ENCODE peak calls at places on chromosomes 13 and 19, in nine cellular contexts. L, P, X, K, C, A, N, F and B are unnamed samples.
A peak's percentile ranks its signal among the peaks of the same experiment; 100 is the strongest.

GRCh38 chr19:1163934-1164683 is 10.0 kb downstream of the SBNO2 start:
- DNase-seq in L (no peak), P (no peak), X (no peak), K (no peak), C (peak; percentile 60), A (no peak), N (no peak), F (no peak), B (no peak)

GRCh38 chr13:26272621-26273020 is 18.7 kb downstream of the CDK8 start:
- DNase-seq in L (no peak), P (no peak), X (no peak), K (no peak), C (no peak), A (no peak), N (no peak), F (no peak), B (no peak)

GRCh38 chr19:6272411-6272791 is 7.4 kb downstream of the MLLT1 start:
- DNase-seq in L (no peak), P (no peak), X (no peak), K (no peak), C (no peak), A (no peak), N (no peak), F (no peak), B (peak; percentile 44)

GRCh38 chr19:2199215-2199614 is 35.5 kb downstream of the DOT1L start:
- DNase-seq in L (no peak), P (peak; percentile 23), X (no peak), K (peak; percentile 95), C (no peak), A (no peak), N (no peak), F (no peak), B (peak; percentile 73)

GRCh38 chr19:39352549-39353285 is 10.5 kb downstream of the SAMD4B start:
- DNase-seq in L (no peak), P (no peak), X (peak; percentile 16), K (peak; percentile 86), C (no peak), A (no peak), N (no peak), F (no peak), B (no peak)

GRCh38 chr19:23283925-23284324 is 33.7 kb upstream of the ZNF724 start:
- DNase-seq in L (peak; percentile 45), P (peak; percentile 61), X (peak; percentile 74), K (no peak), C (peak; percentile 26), A (peak; percentile 10), N (no peak), F (peak; percentile 50), B (peak; percentile 55)

GRCh38 chr13:26037302-26037701 is 14.5 kb downstream of the SHISA2 start:
- DNase-seq in L (no peak), P (peak; percentile 19), X (no peak), K (no peak), C (no peak), A (no peak), N (no peak), F (no peak), B (peak; percentile 84)

GRCh38 chr13:47190696-47191095 is 293.8 kb upstream of the HTR2A start:
- DNase-seq in L (no peak), P (no peak), X (no peak), K (no peak), C (no peak), A (peak; percentile 50), N (no peak), F (no peak), B (no peak)

GRCh38 chr19:610801-611505 is 21.3 kb downstream of the HCN2 start:
- DNase-seq in L (no peak), P (peak; percentile 58), X (no peak), K (peak; percentile 97), C (peak; percentile 62), A (peak; percentile 89), N (no peak), F (peak; percentile 75), B (no peak)

GRCh38 chr13:49935171-49936084 is 712 bp downstream of the SPRYD7 start:
- DNase-seq in L (peak; percentile 34), P (peak; percentile 82), X (peak; percentile 82), K (peak; percentile 56), C (peak; percentile 57), A (peak; percentile 70), N (no peak), F (peak; percentile 17), B (peak; percentile 69)

GRCh38 chr19:1227313-1227626 is 10.5 kb downstream of the CBARP start:
- DNase-seq in L (no peak), P (no peak), X (no peak), K (peak; percentile 91), C (no peak), A (no peak), N (no peak), F (no peak), B (no peak)

GRCh38 chr13:40656358-40656757 is 10.1 kb downstream of the FOXO1 start:
- DNase-seq in L (no peak), P (no peak), X (no peak), K (no peak), C (no peak), A (no peak), N (no peak), F (no peak), B (no peak)

GRCh38 chr19:12867120-12868099 is 13.8 kb downstream of the DNASE2 start:
- DNase-seq in L (no peak), P (peak; percentile 52), X (peak; percentile 87), K (peak; percentile 96), C (peak; percentile 43), A (peak; percentile 43), N (no peak), F (peak; percentile 78), B (peak; percentile 93)

GRCh38 chr19:35295792-35296462 is 4.0 kb downstream of the MAG start:
- DNase-seq in L (no peak), P (no peak), X (no peak), K (peak; percentile 48), C (no peak), A (no peak), N (no peak), F (peak; percentile 35), B (no peak)

GRCh38 chr13:43448605-43449004 is 338.2 kb downstream of the ENOX1 start:
- DNase-seq in L (no peak), P (no peak), X (no peak), K (no peak), C (no peak), A (peak; percentile 10), N (no peak), F (no peak), B (no peak)

GRCh38 chr19:611506-611869 is 21.8 kb downstream of the HCN2 start:
- DNase-seq in L (no peak), P (no peak), X (no peak), K (peak; percentile 100), C (no peak), A (peak; percentile 99), N (no peak), F (no peak), B (no peak)

GRCh38 chr13:24263652-24264051 is 45.7 kb upstream of the C1QTNF9 start:
- DNase-seq in L (no peak), P (no peak), X (no peak), K (no peak), C (no peak), A (peak; percentile 69), N (no peak), F (no peak), B (no peak)

GRCh38 chr13:24264976-24265375 is 44.4 kb upstream of the C1QTNF9 start:
- DNase-seq in L (no peak), P (no peak), X (no peak), K (no peak), C (no peak), A (no peak), N (no peak), F (peak; percentile 87), B (no peak)

GRCh38 chr13:24265453-24265852 is 43.9 kb upstream of the C1QTNF9 start:
- DNase-seq in L (no peak), P (no peak), X (no peak), K (no peak), C (no peak), A (no peak), N (no peak), F (no peak), B (no peak)

GRCh38 chr13:24267283-24267682 is 42.1 kb upstream of the C1QTNF9 start:
- DNase-seq in L (no peak), P (no peak), X (no peak), K (no peak), C (no peak), A (peak; percentile 6), N (no peak), F (peak; percentile 64), B (no peak)

DNA sequence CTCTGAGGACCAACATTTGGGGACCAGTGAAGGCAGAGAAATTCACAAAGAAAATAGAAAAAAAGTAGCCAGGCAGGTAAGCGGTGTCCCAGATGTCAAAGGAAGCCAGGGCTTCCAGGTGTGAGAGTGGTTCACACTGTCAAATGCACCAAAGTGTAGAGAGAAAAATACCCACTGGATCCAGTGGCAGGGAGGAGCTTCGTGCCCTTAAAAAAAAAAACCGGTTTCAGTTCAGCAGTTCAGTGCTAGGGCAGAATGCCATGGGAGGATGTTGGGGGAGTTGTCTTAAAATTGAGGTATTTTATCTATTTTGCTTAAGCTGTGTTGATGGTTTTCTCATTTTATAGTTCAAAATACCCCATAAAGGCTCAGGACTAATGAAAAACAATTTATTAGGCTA is 47.8 kb upstream of the C1QTNF9 start:
- DNase-seq in L (no peak), P (no peak), X (no peak), K (no peak), C (no peak), A (no peak), N (no peak), F (peak; percentile 72), B (no peak)
- H3K4me1 ChIP-seq in L (no peaks in the 10 kb centered on the region), P (no peaks in the 10 kb centered on the region), X (no peaks in the 10 kb centered on the region), K (no peaks in the 10 kb centered on the region), C (no peaks in the 10 kb centered on the region), A (no peaks in the 10 kb centered on the region), N (no peaks in the 10 kb centered on the region), F (peaks cover 92% of the 10 kb centered on the region), B (no peaks in the 10 kb centered on the region)

GRCh38 chr13:79227418-79227817 is 178.6 kb downstream of the RBM26 start:
- DNase-seq in L (no peak), P (no peak), X (no peak), K (no peak), C (no peak), A (no peak), N (no peak), F (no peak), B (no peak)
- H3K27ac ChIP-seq in L (no peak overlapping the region), P (no peak overlapping the region), X (no peak overlapping the region), K (no peak overlapping the region), C (no peak overlapping the region), A (no peak overlapping the region), N (no peak overlapping the region), F (no peak overlapping the region), B (no peak overlapping the region)

GRCh38 chr19:16200038-16200775 is 2.5 kb downstream of the AP1M1 start:
- DNase-seq in L (peak; percentile 78), P (peak; percentile 35), X (peak; percentile 75), K (peak; percentile 86), C (peak; percentile 57), A (no peak), N (no peak), F (no peak), B (no peak)
- H3K4me1 ChIP-seq in L (peaks cover 38% of the 10 kb centered on the region), P (peaks cover 27% of the 10 kb centered on the region), X (no peaks in the 10 kb centered on the region), K (peaks cover 50% of the 10 kb centered on the region), C (peaks cover 27% of the 10 kb centered on the region), A (peaks cover 28% of the 10 kb centered on the region), N (peaks cover 18% of the 10 kb centered on the region), F (peaks cover 23% of the 10 kb centered on the region), B (peaks cover 3% of the 10 kb centered on the region)

DNA sequence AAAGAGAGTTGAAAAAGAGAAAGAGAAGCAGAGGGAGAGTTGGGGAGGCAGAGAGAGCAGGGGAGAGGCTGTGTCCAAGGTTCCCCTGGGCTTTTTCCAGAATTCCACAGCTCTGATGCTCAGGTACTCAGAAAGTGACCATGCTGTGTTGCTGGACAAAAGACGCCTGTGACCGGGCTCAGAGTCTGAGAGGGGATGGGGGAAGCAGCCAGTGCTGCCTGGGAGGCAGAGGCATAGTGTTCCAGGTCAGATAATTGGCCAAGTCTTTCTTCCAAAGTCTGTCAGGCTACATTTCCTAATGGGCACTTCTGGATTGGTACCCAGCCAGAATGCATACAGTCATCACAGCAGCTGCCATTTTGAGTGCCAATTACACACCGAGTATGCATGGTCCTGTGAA is 86.1 kb downstream of the PTPRS start:
- DNase-seq in L (no peak), P (no peak), X (no peak), K (peak; percentile 75), C (no peak), A (no peak), N (no peak), F (no peak), B (no peak)
- H3K27ac ChIP-seq in L (no peak overlapping the region), P (no peak overlapping the region), X (no peak overlapping the region), K (no peak overlapping the region), C (no peak overlapping the region), A (no peak overlapping the region), N (no peak overlapping the region), F (no peak overlapping the region), B (no peak overlapping the region)